ENCODE peak calls at places on chromosomes 3 and 15, in ten cellular contexts. One of them, this sample, is unnamed.
A peak's percentile ranks its signal among the peaks of the same experiment; 100 is the strongest.

GRCh38 chr15:93030430-93031102 is 58.4 kb downstream of the RGMA start:
- DNase-seq in amygdala: peak; percentile 54
- DNase-seq in GM12891: peak; percentile 81
- DNase-seq in coronary artery: no peak
- DNase-seq in HCEC 1CT: peak; percentile 28
- DNase-seq in ureter: peak; percentile 73
- DNase-seq in stimulated activated CD4-positive, alpha-beta T cell treated with anti-CD3 and anti-CD28 coated beads, Interleukin-2, amount 100 ng/mL, for 48 hours: peak; percentile 67
- DNase-seq in naive thymus-derived CD8-positive, alpha-beta T cell: peak; percentile 40
- DNase-seq in T-helper 1 cell: no peak
- DNase-seq in activated CD8-positive, alpha-beta memory T cell treated with anti-CD3 and anti-CD28 coated beads for 48 hours: peak; percentile 55
- DNase-seq in this sample: no peak

GRCh38 chr15:56821721-56822425 is 88.6 kb upstream of the ZNF280D start:
- DNase-seq in amygdala: peak; percentile 19
- DNase-seq in GM12891: no peak
- DNase-seq in coronary artery: no peak
- DNase-seq in HCEC 1CT: peak; percentile 63
- DNase-seq in ureter: peak; percentile 61
- DNase-seq in stimulated activated CD4-positive, alpha-beta T cell treated with anti-CD3 and anti-CD28 coated beads, Interleukin-2, amount 100 ng/mL, for 48 hours: peak; percentile 34
- DNase-seq in naive thymus-derived CD8-positive, alpha-beta T cell: peak; percentile 27
- DNase-seq in T-helper 1 cell: no peak
- DNase-seq in activated CD8-positive, alpha-beta memory T cell treated with anti-CD3 and anti-CD28 coated beads for 48 hours: no peak
- DNase-seq in this sample: peak; percentile 49

GRCh38 chr15:45021331-45021730 is 1.7 kb upstream of the SORD start:
- DNase-seq in amygdala: no peak
- DNase-seq in GM12891: no peak
- DNase-seq in coronary artery: no peak
- DNase-seq in HCEC 1CT: peak; percentile 4
- DNase-seq in ureter: no peak
- DNase-seq in stimulated activated CD4-positive, alpha-beta T cell treated with anti-CD3 and anti-CD28 coated beads, Interleukin-2, amount 100 ng/mL, for 48 hours: no peak
- DNase-seq in naive thymus-derived CD8-positive, alpha-beta T cell: no peak
- DNase-seq in T-helper 1 cell: no peak
- DNase-seq in activated CD8-positive, alpha-beta memory T cell treated with anti-CD3 and anti-CD28 coated beads for 48 hours: no peak
- DNase-seq in this sample: no peak

GRCh38 chr3:187271582-187271981 is 20.0 kb downstream of the MASP1 start:
- DNase-seq in amygdala: no peak
- DNase-seq in GM12891: no peak
- DNase-seq in coronary artery: no peak
- DNase-seq in HCEC 1CT: no peak
- DNase-seq in ureter: no peak
- DNase-seq in stimulated activated CD4-positive, alpha-beta T cell treated with anti-CD3 and anti-CD28 coated beads, Interleukin-2, amount 100 ng/mL, for 48 hours: no peak
- DNase-seq in naive thymus-derived CD8-positive, alpha-beta T cell: no peak
- DNase-seq in T-helper 1 cell: no peak
- DNase-seq in activated CD8-positive, alpha-beta memory T cell treated with anti-CD3 and anti-CD28 coated beads for 48 hours: no peak
- DNase-seq in this sample: no peak

GRCh38 chr3:42743204-42743995 is 29.7 kb downstream of the CCDC13 start:
- DNase-seq in amygdala: no peak
- DNase-seq in GM12891: no peak
- DNase-seq in coronary artery: no peak
- DNase-seq in HCEC 1CT: no peak
- DNase-seq in ureter: no peak
- DNase-seq in stimulated activated CD4-positive, alpha-beta T cell treated with anti-CD3 and anti-CD28 coated beads, Interleukin-2, amount 100 ng/mL, for 48 hours: no peak
- DNase-seq in naive thymus-derived CD8-positive, alpha-beta T cell: no peak
- DNase-seq in T-helper 1 cell: no peak
- DNase-seq in activated CD8-positive, alpha-beta memory T cell treated with anti-CD3 and anti-CD28 coated beads for 48 hours: no peak
- DNase-seq in this sample: no peak

GRCh38 chr3:159765025-159765859 is 223.4 kb upstream of the IL12A start:
- DNase-seq in amygdala: peak; percentile 56
- DNase-seq in GM12891: no peak
- DNase-seq in coronary artery: peak; percentile 98
- DNase-seq in HCEC 1CT: peak; percentile 98
- DNase-seq in ureter: peak; percentile 84
- DNase-seq in stimulated activated CD4-positive, alpha-beta T cell treated with anti-CD3 and anti-CD28 coated beads, Interleukin-2, amount 100 ng/mL, for 48 hours: no peak
- DNase-seq in naive thymus-derived CD8-positive, alpha-beta T cell: no peak
- DNase-seq in T-helper 1 cell: no peak
- DNase-seq in activated CD8-positive, alpha-beta memory T cell treated with anti-CD3 and anti-CD28 coated beads for 48 hours: no peak
- DNase-seq in this sample: no peak

GRCh38 chr3:48897401-48898376 is 993 bp downstream of the SLC25A20 start:
- DNase-seq in amygdala: no peak
- DNase-seq in GM12891: no peak
- DNase-seq in coronary artery: peak; percentile 76
- DNase-seq in HCEC 1CT: no peak
- DNase-seq in ureter: no peak
- DNase-seq in stimulated activated CD4-positive, alpha-beta T cell treated with anti-CD3 and anti-CD28 coated beads, Interleukin-2, amount 100 ng/mL, for 48 hours: no peak
- DNase-seq in naive thymus-derived CD8-positive, alpha-beta T cell: no peak
- DNase-seq in T-helper 1 cell: no peak
- DNase-seq in activated CD8-positive, alpha-beta memory T cell treated with anti-CD3 and anti-CD28 coated beads for 48 hours: no peak
- DNase-seq in this sample: peak; percentile 47

GRCh38 chr3:170656293-170656692 is 70.4 kb upstream of the SLC7A14 start:
- DNase-seq in amygdala: no peak
- DNase-seq in GM12891: no peak
- DNase-seq in coronary artery: no peak
- DNase-seq in HCEC 1CT: no peak
- DNase-seq in ureter: no peak
- DNase-seq in stimulated activated CD4-positive, alpha-beta T cell treated with anti-CD3 and anti-CD28 coated beads, Interleukin-2, amount 100 ng/mL, for 48 hours: no peak
- DNase-seq in naive thymus-derived CD8-positive, alpha-beta T cell: no peak
- DNase-seq in T-helper 1 cell: no peak
- DNase-seq in activated CD8-positive, alpha-beta memory T cell treated with anti-CD3 and anti-CD28 coated beads for 48 hours: no peak
- DNase-seq in this sample: no peak

GRCh38 chr3:119343719-119344118 is 49.5 kb downstream of the ARHGAP31 start:
- DNase-seq in amygdala: no peak
- DNase-seq in GM12891: no peak
- DNase-seq in coronary artery: no peak
- DNase-seq in HCEC 1CT: no peak
- DNase-seq in ureter: no peak
- DNase-seq in stimulated activated CD4-positive, alpha-beta T cell treated with anti-CD3 and anti-CD28 coated beads, Interleukin-2, amount 100 ng/mL, for 48 hours: no peak
- DNase-seq in naive thymus-derived CD8-positive, alpha-beta T cell: no peak
- DNase-seq in T-helper 1 cell: no peak
- DNase-seq in activated CD8-positive, alpha-beta memory T cell treated with anti-CD3 and anti-CD28 coated beads for 48 hours: no peak
- DNase-seq in this sample: no peak

GRCh38 chr3:52121459-52121795 is 32.8 kb downstream of the POC1A start:
- DNase-seq in amygdala: no peak
- DNase-seq in GM12891: no peak
- DNase-seq in coronary artery: no peak
- DNase-seq in HCEC 1CT: no peak
- DNase-seq in ureter: no peak
- DNase-seq in stimulated activated CD4-positive, alpha-beta T cell treated with anti-CD3 and anti-CD28 coated beads, Interleukin-2, amount 100 ng/mL, for 48 hours: no peak
- DNase-seq in naive thymus-derived CD8-positive, alpha-beta T cell: no peak
- DNase-seq in T-helper 1 cell: no peak
- DNase-seq in activated CD8-positive, alpha-beta memory T cell treated with anti-CD3 and anti-CD28 coated beads for 48 hours: no peak
- DNase-seq in this sample: peak; percentile 58

GRCh38 chr3:186959029-186959624 is 28.8 kb downstream of the ST6GAL1 start:
- DNase-seq in amygdala: no peak
- DNase-seq in GM12891: no peak
- DNase-seq in coronary artery: no peak
- DNase-seq in HCEC 1CT: no peak
- DNase-seq in ureter: no peak
- DNase-seq in stimulated activated CD4-positive, alpha-beta T cell treated with anti-CD3 and anti-CD28 coated beads, Interleukin-2, amount 100 ng/mL, for 48 hours: no peak
- DNase-seq in naive thymus-derived CD8-positive, alpha-beta T cell: no peak
- DNase-seq in T-helper 1 cell: no peak
- DNase-seq in activated CD8-positive, alpha-beta memory T cell treated with anti-CD3 and anti-CD28 coated beads for 48 hours: no peak
- DNase-seq in this sample: no peak

GRCh38 chr15:68817304-68818087 is 3.2 kb downstream of the ANP32A start:
- DNase-seq in amygdala: peak; percentile 46
- DNase-seq in GM12891: no peak
- DNase-seq in coronary artery: peak; percentile 88
- DNase-seq in HCEC 1CT: peak; percentile 49
- DNase-seq in ureter: peak; percentile 66
- DNase-seq in stimulated activated CD4-positive, alpha-beta T cell treated with anti-CD3 and anti-CD28 coated beads, Interleukin-2, amount 100 ng/mL, for 48 hours: peak; percentile 58
- DNase-seq in naive thymus-derived CD8-positive, alpha-beta T cell: peak; percentile 61
- DNase-seq in T-helper 1 cell: peak; percentile 48
- DNase-seq in activated CD8-positive, alpha-beta memory T cell treated with anti-CD3 and anti-CD28 coated beads for 48 hours: peak; percentile 65
- DNase-seq in this sample: peak; percentile 59

GRCh38 chr3:38139652-38140051 is 1.2 kb downstream of the MYD88 start:
- DNase-seq in amygdala: no peak
- DNase-seq in GM12891: no peak
- DNase-seq in coronary artery: peak; percentile 62
- DNase-seq in HCEC 1CT: no peak
- DNase-seq in ureter: peak; percentile 40
- DNase-seq in stimulated activated CD4-positive, alpha-beta T cell treated with anti-CD3 and anti-CD28 coated beads, Interleukin-2, amount 100 ng/mL, for 48 hours: no peak
- DNase-seq in naive thymus-derived CD8-positive, alpha-beta T cell: no peak
- DNase-seq in T-helper 1 cell: no peak
- DNase-seq in activated CD8-positive, alpha-beta memory T cell treated with anti-CD3 and anti-CD28 coated beads for 48 hours: no peak
- DNase-seq in this sample: no peak

GRCh38 chr15:32908135-32908801 is 190.5 kb downstream of the GREM1 start:
- DNase-seq in amygdala: no peak
- DNase-seq in GM12891: peak; percentile 29
- DNase-seq in coronary artery: no peak
- DNase-seq in HCEC 1CT: peak; percentile 29
- DNase-seq in ureter: no peak
- DNase-seq in stimulated activated CD4-positive, alpha-beta T cell treated with anti-CD3 and anti-CD28 coated beads, Interleukin-2, amount 100 ng/mL, for 48 hours: no peak
- DNase-seq in naive thymus-derived CD8-positive, alpha-beta T cell: no peak
- DNase-seq in T-helper 1 cell: no peak
- DNase-seq in activated CD8-positive, alpha-beta memory T cell treated with anti-CD3 and anti-CD28 coated beads for 48 hours: no peak
- DNase-seq in this sample: no peak

GRCh38 chr15:92343869-92344643 is 49.6 kb upstream of the ST8SIA2 start:
- DNase-seq in amygdala: peak; percentile 32
- DNase-seq in GM12891: no peak
- DNase-seq in coronary artery: no peak
- DNase-seq in HCEC 1CT: no peak
- DNase-seq in ureter: no peak
- DNase-seq in stimulated activated CD4-positive, alpha-beta T cell treated with anti-CD3 and anti-CD28 coated beads, Interleukin-2, amount 100 ng/mL, for 48 hours: no peak
- DNase-seq in naive thymus-derived CD8-positive, alpha-beta T cell: no peak
- DNase-seq in T-helper 1 cell: no peak
- DNase-seq in activated CD8-positive, alpha-beta memory T cell treated with anti-CD3 and anti-CD28 coated beads for 48 hours: no peak
- DNase-seq in this sample: no peak

GRCh38 chr3:176951144-176951543 is 246.1 kb downstream of the TBL1XR1 start:
- DNase-seq in amygdala: no peak
- DNase-seq in GM12891: no peak
- DNase-seq in coronary artery: no peak
- DNase-seq in HCEC 1CT: no peak
- DNase-seq in ureter: no peak
- DNase-seq in stimulated activated CD4-positive, alpha-beta T cell treated with anti-CD3 and anti-CD28 coated beads, Interleukin-2, amount 100 ng/mL, for 48 hours: no peak
- DNase-seq in naive thymus-derived CD8-positive, alpha-beta T cell: no peak
- DNase-seq in T-helper 1 cell: no peak
- DNase-seq in activated CD8-positive, alpha-beta memory T cell treated with anti-CD3 and anti-CD28 coated beads for 48 hours: no peak
- DNase-seq in this sample: no peak

GRCh38 chr3:158097571-158098553 is 8.4 kb downstream of the SHOX2 start:
- DNase-seq in amygdala: no peak
- DNase-seq in GM12891: peak; percentile 88
- DNase-seq in coronary artery: no peak
- DNase-seq in HCEC 1CT: no peak
- DNase-seq in ureter: no peak
- DNase-seq in stimulated activated CD4-positive, alpha-beta T cell treated with anti-CD3 and anti-CD28 coated beads, Interleukin-2, amount 100 ng/mL, for 48 hours: peak; percentile 61
- DNase-seq in naive thymus-derived CD8-positive, alpha-beta T cell: peak; percentile 66
- DNase-seq in T-helper 1 cell: peak; percentile 49
- DNase-seq in activated CD8-positive, alpha-beta memory T cell treated with anti-CD3 and anti-CD28 coated beads for 48 hours: peak; percentile 34
- DNase-seq in this sample: peak; percentile 70

GRCh38 chr15:70242962-70243685 is 145.4 kb upstream of the TLE3 start:
- DNase-seq in amygdala: no peak
- DNase-seq in GM12891: no peak
- DNase-seq in coronary artery: no peak
- DNase-seq in HCEC 1CT: no peak
- DNase-seq in ureter: no peak
- DNase-seq in stimulated activated CD4-positive, alpha-beta T cell treated with anti-CD3 and anti-CD28 coated beads, Interleukin-2, amount 100 ng/mL, for 48 hours: no peak
- DNase-seq in naive thymus-derived CD8-positive, alpha-beta T cell: no peak
- DNase-seq in T-helper 1 cell: no peak
- DNase-seq in activated CD8-positive, alpha-beta memory T cell treated with anti-CD3 and anti-CD28 coated beads for 48 hours: no peak
- DNase-seq in this sample: no peak

GRCh38 chr3:60399861-60400845 is 851.1 kb downstream of the FHIT start:
- DNase-seq in amygdala: no peak
- DNase-seq in GM12891: no peak
- DNase-seq in coronary artery: no peak
- DNase-seq in HCEC 1CT: no peak
- DNase-seq in ureter: no peak
- DNase-seq in stimulated activated CD4-positive, alpha-beta T cell treated with anti-CD3 and anti-CD28 coated beads, Interleukin-2, amount 100 ng/mL, for 48 hours: no peak
- DNase-seq in naive thymus-derived CD8-positive, alpha-beta T cell: no peak
- DNase-seq in T-helper 1 cell: no peak
- DNase-seq in activated CD8-positive, alpha-beta memory T cell treated with anti-CD3 and anti-CD28 coated beads for 48 hours: no peak
- DNase-seq in this sample: no peak

GRCh38 chr3:129514563-129514962 is 13.9 kb upstream of the RHO start:
- DNase-seq in amygdala: no peak
- DNase-seq in GM12891: no peak
- DNase-seq in coronary artery: no peak
- DNase-seq in HCEC 1CT: no peak
- DNase-seq in ureter: no peak
- DNase-seq in stimulated activated CD4-positive, alpha-beta T cell treated with anti-CD3 and anti-CD28 coated beads, Interleukin-2, amount 100 ng/mL, for 48 hours: no peak
- DNase-seq in naive thymus-derived CD8-positive, alpha-beta T cell: no peak
- DNase-seq in T-helper 1 cell: no peak
- DNase-seq in activated CD8-positive, alpha-beta memory T cell treated with anti-CD3 and anti-CD28 coated beads for 48 hours: no peak
- DNase-seq in this sample: no peak

GRCh38 chr15:74889390-74889881 is 406 bp upstream of the MPI start:
- DNase-seq in amygdala: peak; percentile 31
- DNase-seq in GM12891: no peak
- DNase-seq in coronary artery: no peak
- DNase-seq in HCEC 1CT: peak; percentile 8
- DNase-seq in ureter: peak; percentile 67
- DNase-seq in stimulated activated CD4-positive, alpha-beta T cell treated with anti-CD3 and anti-CD28 coated beads, Interleukin-2, amount 100 ng/mL, for 48 hours: no peak
- DNase-seq in naive thymus-derived CD8-positive, alpha-beta T cell: no peak
- DNase-seq in T-helper 1 cell: no peak
- DNase-seq in activated CD8-positive, alpha-beta memory T cell treated with anti-CD3 and anti-CD28 coated beads for 48 hours: no peak
- DNase-seq in this sample: no peak

GRCh38 chr15:98154863-98155262 is 194.4 kb downstream of the ARRDC4 start:
- DNase-seq in amygdala: no peak
- DNase-seq in GM12891: no peak
- DNase-seq in coronary artery: no peak
- DNase-seq in HCEC 1CT: peak; percentile 1
- DNase-seq in ureter: no peak
- DNase-seq in stimulated activated CD4-positive, alpha-beta T cell treated with anti-CD3 and anti-CD28 coated beads, Interleukin-2, amount 100 ng/mL, for 48 hours: no peak
- DNase-seq in naive thymus-derived CD8-positive, alpha-beta T cell: no peak
- DNase-seq in T-helper 1 cell: no peak
- DNase-seq in activated CD8-positive, alpha-beta memory T cell treated with anti-CD3 and anti-CD28 coated beads for 48 hours: no peak
- DNase-seq in this sample: no peak

GRCh38 chr15:48671381-48672022 is 26.0 kb upstream of the FBN1 start:
- DNase-seq in amygdala: no peak
- DNase-seq in GM12891: no peak
- DNase-seq in coronary artery: no peak
- DNase-seq in HCEC 1CT: peak; percentile 87
- DNase-seq in ureter: no peak
- DNase-seq in stimulated activated CD4-positive, alpha-beta T cell treated with anti-CD3 and anti-CD28 coated beads, Interleukin-2, amount 100 ng/mL, for 48 hours: no peak
- DNase-seq in naive thymus-derived CD8-positive, alpha-beta T cell: no peak
- DNase-seq in T-helper 1 cell: no peak
- DNase-seq in activated CD8-positive, alpha-beta memory T cell treated with anti-CD3 and anti-CD28 coated beads for 48 hours: no peak
- DNase-seq in this sample: no peak

GRCh38 chr15:84947947-84948830 is 33.5 kb upstream of the PDE8A start:
- DNase-seq in amygdala: peak; percentile 70
- DNase-seq in GM12891: no peak
- DNase-seq in coronary artery: no peak
- DNase-seq in HCEC 1CT: peak; percentile 97
- DNase-seq in ureter: no peak
- DNase-seq in stimulated activated CD4-positive, alpha-beta T cell treated with anti-CD3 and anti-CD28 coated beads, Interleukin-2, amount 100 ng/mL, for 48 hours: no peak
- DNase-seq in naive thymus-derived CD8-positive, alpha-beta T cell: no peak
- DNase-seq in T-helper 1 cell: no peak
- DNase-seq in activated CD8-positive, alpha-beta memory T cell treated with anti-CD3 and anti-CD28 coated beads for 48 hours: no peak
- DNase-seq in this sample: no peak

GRCh38 chr3:135803291-135803690 is 162.2 kb upstream of the PPP2R3A start:
- DNase-seq in amygdala: no peak
- DNase-seq in GM12891: no peak
- DNase-seq in coronary artery: peak; percentile 28
- DNase-seq in HCEC 1CT: no peak
- DNase-seq in ureter: no peak
- DNase-seq in stimulated activated CD4-positive, alpha-beta T cell treated with anti-CD3 and anti-CD28 coated beads, Interleukin-2, amount 100 ng/mL, for 48 hours: no peak
- DNase-seq in naive thymus-derived CD8-positive, alpha-beta T cell: no peak
- DNase-seq in T-helper 1 cell: no peak
- DNase-seq in activated CD8-positive, alpha-beta memory T cell treated with anti-CD3 and anti-CD28 coated beads for 48 hours: no peak
- DNase-seq in this sample: no peak

GRCh38 chr3:113132571-113132996 is 78.8 kb upstream of the BOC start:
- DNase-seq in amygdala: no peak
- DNase-seq in GM12891: no peak
- DNase-seq in coronary artery: no peak
- DNase-seq in HCEC 1CT: peak; percentile 32
- DNase-seq in ureter: no peak
- DNase-seq in stimulated activated CD4-positive, alpha-beta T cell treated with anti-CD3 and anti-CD28 coated beads, Interleukin-2, amount 100 ng/mL, for 48 hours: no peak
- DNase-seq in naive thymus-derived CD8-positive, alpha-beta T cell: no peak
- DNase-seq in T-helper 1 cell: no peak
- DNase-seq in activated CD8-positive, alpha-beta memory T cell treated with anti-CD3 and anti-CD28 coated beads for 48 hours: no peak
- DNase-seq in this sample: no peak

GRCh38 chr15:51053571-51053970 is 41.1 kb downstream of the TNFAIP8L3 start:
- DNase-seq in amygdala: no peak
- DNase-seq in GM12891: no peak
- DNase-seq in coronary artery: no peak
- DNase-seq in HCEC 1CT: no peak
- DNase-seq in ureter: no peak
- DNase-seq in stimulated activated CD4-positive, alpha-beta T cell treated with anti-CD3 and anti-CD28 coated beads, Interleukin-2, amount 100 ng/mL, for 48 hours: no peak
- DNase-seq in naive thymus-derived CD8-positive, alpha-beta T cell: no peak
- DNase-seq in T-helper 1 cell: no peak
- DNase-seq in activated CD8-positive, alpha-beta memory T cell treated with anti-CD3 and anti-CD28 coated beads for 48 hours: no peak
- DNase-seq in this sample: no peak

GRCh38 chr15:23038741-23039150 is 623 bp downstream of the TUBGCP5 start:
- DNase-seq in amygdala: no peak
- DNase-seq in GM12891: no peak
- DNase-seq in coronary artery: no peak
- DNase-seq in HCEC 1CT: peak; percentile 62
- DNase-seq in ureter: no peak
- DNase-seq in stimulated activated CD4-positive, alpha-beta T cell treated with anti-CD3 and anti-CD28 coated beads, Interleukin-2, amount 100 ng/mL, for 48 hours: peak; percentile 8
- DNase-seq in naive thymus-derived CD8-positive, alpha-beta T cell: no peak
- DNase-seq in T-helper 1 cell: no peak
- DNase-seq in activated CD8-positive, alpha-beta memory T cell treated with anti-CD3 and anti-CD28 coated beads for 48 hours: peak; percentile 6
- DNase-seq in this sample: no peak

This sample was measured in CD14-positive monocyte.